ENCODE peak calls at places on chromosome 16, in ten cellular contexts. M is naive thymus-derived CD4-positive, alpha-beta T cell; R is ovary; P is small intestine; Y is ascending aorta; C is A549; Z is sigmoid colon; H is keratinocyte; X is brain microvascular endothelial cell; I is prostate gland. S is an unnamed sample.

GRCh38 chr16:31713071-31713944 is 160.3 kb upstream of the ZNF267 start:
- DNase-seq in M (peak), R (peak), P (peak), Y (peak), C (peak), Z (peak), H (peak), X (peak), I (peak), S (peak)

GRCh38 chr16:11742041-11742535 is 569 bp downstream of the TXNDC11 start:
- DNase-seq in M (peak), R (peak), P (peak), Y (no peak), C (peak), Z (peak), H (no peak), X (no peak), I (no peak), S (peak)

GRCh38 chr16:57577691-57578224 is 35.3 kb downstream of the ADGRG5 start:
- DNase-seq in M (no peak), R (no peak), P (peak), Y (no peak), C (no peak), Z (no peak), H (no peak), X (no peak), I (no peak), S (peak)

GRCh38 chr16:87186440-87186839 is 130.8 kb downstream of the C16orf95 start:
- DNase-seq in M (no peak), R (no peak), P (no peak), Y (no peak), C (no peak), Z (no peak), H (no peak), X (peak), I (no peak), S (no peak)

GRCh38 chr16:57314161-57314785 is 29.8 kb upstream of the PLLP start:
- DNase-seq in M (no peak), R (no peak), P (peak), Y (no peak), C (no peak), Z (peak), H (no peak), X (no peak), I (no peak), S (no peak)

GRCh38 chr16:13453938-13454553 is 465.9 kb upstream of the ERCC4 start:
- DNase-seq in M (no peak), R (no peak), P (peak), Y (no peak), C (peak), Z (no peak), H (peak), X (no peak), I (peak), S (peak)

GRCh38 chr16:69417537-69418199 is 6.8 kb upstream of the CYB5B start:
- DNase-seq in M (no peak), R (no peak), P (no peak), Y (no peak), C (peak), Z (no peak), H (no peak), X (no peak), I (peak), S (no peak)

GRCh38 chr16:86880316-86881117 is 302.2 kb downstream of the FOXL1 start:
- DNase-seq in M (no peak), R (no peak), P (no peak), Y (no peak), C (no peak), Z (no peak), H (no peak), X (no peak), I (no peak), S (no peak)

GRCh38 chr16:20001856-20002707 is 71.6 kb downstream of the GPR139 start:
- DNase-seq in M (no peak), R (no peak), P (peak), Y (no peak), C (no peak), Z (no peak), H (no peak), X (no peak), I (no peak), S (no peak)

GRCh38 chr16:69711115-69711740 is 15.1 kb downstream of the NQO1 start:
- DNase-seq in M (no peak), R (peak), P (peak), Y (no peak), C (no peak), Z (no peak), H (peak), X (peak), I (peak), S (no peak)

GRCh38 chr16:22007509-22008214 is at the start of gene MOSMO:
- DNase-seq in M (peak), R (peak), P (peak), Y (no peak), C (peak), Z (peak), H (no peak), X (peak), I (peak), S (peak)

GRCh38 chr16:52680993-52681392 is 134.1 kb upstream of the TOX3 start:
- DNase-seq in M (no peak), R (no peak), P (no peak), Y (no peak), C (no peak), Z (no peak), H (no peak), X (no peak), I (no peak), S (no peak)

GRCh38 chr16:85928411-85928820 is 29.5 kb downstream of the IRF8 start:
- DNase-seq in M (no peak), R (peak), P (no peak), Y (peak), C (no peak), Z (peak), H (no peak), X (no peak), I (no peak), S (no peak)

GRCh38 chr16:85752511-85753420 is 1.9 kb upstream of the C16orf74 start:
- DNase-seq in M (no peak), R (peak), P (peak), Y (no peak), C (no peak), Z (peak), H (no peak), X (peak), I (peak), S (no peak)

GRCh38 chr16:58499092-58499511 is 841 bp upstream of the NDRG4 start:
- DNase-seq in M (no peak), R (no peak), P (no peak), Y (no peak), C (no peak), Z (peak), H (no peak), X (no peak), I (no peak), S (no peak)

GRCh38 chr16:23597003-23597756 is 1.1 kb upstream of the NDUFAB1 start:
- DNase-seq in M (no peak), R (peak), P (no peak), Y (no peak), C (peak), Z (peak), H (no peak), X (no peak), I (no peak), S (peak)

GRCh38 chr16:84739349-84740124 is 39.7 kb downstream of the USP10 start:
- DNase-seq in M (no peak), R (no peak), P (no peak), Y (no peak), C (no peak), Z (peak), H (no peak), X (peak), I (no peak), S (no peak)

GRCh38 chr16:89335803-89336485 is 118.4 kb downstream of the ZNF778 start:
- DNase-seq in M (no peak), R (no peak), P (no peak), Y (no peak), C (no peak), Z (no peak), H (no peak), X (no peak), I (no peak), S (no peak)

GRCh38 chr16:89332248-89333245 is 115.0 kb downstream of the ZNF778 start:
- DNase-seq in M (no peak), R (no peak), P (no peak), Y (no peak), C (no peak), Z (peak), H (no peak), X (no peak), I (no peak), S (no peak)

GRCh38 chr16:89334988-89335802 is 117.7 kb downstream of the ZNF778 start:
- DNase-seq in M (no peak), R (no peak), P (no peak), Y (no peak), C (no peak), Z (no peak), H (no peak), X (no peak), I (no peak), S (no peak)

GRCh38 chr16:89334461-89334860 is 117.0 kb downstream of the ZNF778 start:
- DNase-seq in M (no peak), R (no peak), P (no peak), Y (no peak), C (no peak), Z (no peak), H (no peak), X (no peak), I (no peak), S (no peak)

DNA sequence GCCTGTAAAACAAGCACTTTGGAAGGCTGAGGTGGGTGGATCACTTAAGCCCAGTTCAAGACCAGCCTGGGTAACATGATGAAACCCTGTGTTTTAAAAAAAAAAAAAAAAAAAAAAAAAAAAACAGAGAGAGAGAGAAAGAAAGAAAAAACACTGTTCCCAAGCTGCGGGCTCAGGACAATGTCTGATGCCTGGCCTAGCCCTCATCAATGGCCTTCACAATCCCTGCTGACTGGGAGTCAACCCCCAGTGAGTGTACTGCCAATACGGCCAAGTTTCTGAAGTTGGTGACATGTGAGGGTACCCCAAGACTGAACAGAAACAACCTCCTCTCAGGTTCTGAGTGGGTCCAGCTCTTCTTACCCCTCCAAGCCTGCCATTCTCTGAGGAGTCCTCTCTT is 116.5 kb downstream of the ZNF778 start:
- DNase-seq in M (no peak), R (no peak), P (no peak), Y (no peak), C (no peak), Z (no peak), H (no peak), X (no peak), I (no peak), S (no peak)
- H3K4me3 ChIP-seq in M (no peak), R (no peak), P (no peak), Y (no peak), C (no peak), Z (no peak), H (no peak), X (no peak), I (no peak), S (no peak)

DNA sequence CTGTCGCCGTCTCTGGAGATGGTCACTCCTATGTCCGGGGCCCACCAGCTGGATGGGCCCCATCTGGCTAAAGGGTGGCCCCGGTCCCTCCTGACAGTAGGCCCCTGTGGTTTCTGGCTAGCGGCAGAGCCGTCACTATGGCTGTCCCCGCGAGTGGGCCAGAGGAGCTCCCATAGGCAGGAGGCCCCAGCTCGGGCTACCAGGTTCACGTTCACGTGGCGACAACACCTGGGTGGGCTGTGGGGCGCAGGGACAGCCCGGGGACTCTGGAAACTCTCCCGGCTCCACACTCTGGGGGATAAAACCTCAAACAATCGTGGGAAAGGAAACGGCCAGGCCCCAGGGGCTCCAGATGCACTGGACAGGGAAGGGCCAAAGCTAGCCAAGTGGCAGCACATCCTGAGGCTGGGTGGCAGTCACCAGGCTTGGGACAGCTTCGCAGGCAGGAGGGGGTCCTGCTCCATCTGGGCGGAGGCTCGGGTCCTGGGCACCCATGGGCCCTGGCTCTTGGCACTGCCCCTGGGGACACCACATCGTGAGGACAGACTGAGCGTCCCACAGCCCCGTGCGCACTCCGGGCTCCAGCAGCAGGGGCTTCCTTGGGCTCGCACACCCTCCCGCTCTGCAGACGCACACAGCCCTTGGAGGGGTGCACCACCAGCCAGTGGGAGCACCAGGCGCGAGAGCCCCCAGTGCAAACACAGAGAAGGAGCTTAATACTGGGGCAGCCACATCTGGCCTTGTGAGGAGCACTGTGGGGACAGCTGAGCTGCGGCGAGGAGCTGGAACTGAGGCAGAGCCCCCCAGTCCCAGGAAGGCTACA is 4.5 kb downstream of the RNF166 start:
- DNase-seq in M (no peak), R (no peak), P (no peak), Y (no peak), C (no peak), Z (no peak), H (no peak), X (no peak), I (no peak), S (no peak)
- H3K4me3 ChIP-seq in M (peak), R (no peak), P (peak), Y (peak), C (no peak), Z (no peak), H (no peak), X (no peak), I (no peak), S (no peak)

GRCh38 chr16:47524007-47524405 is 62.9 kb downstream of the PHKB start:
- DNase-seq in M (no peak), R (no peak), P (no peak), Y (no peak), C (no peak), Z (no peak), H (no peak), X (no peak), I (no peak), S (no peak)
- H3K4me3 ChIP-seq in M (no peak), R (no peak), P (no peak), Y (no peak), C (no peak), Z (no peak), H (no peak), X (no peak), I (no peak), S (no peak)

GRCh38 chr16:1770328-1771071 is 843 bp downstream of the NME3 start:
- DNase-seq in M (peak), R (peak), P (peak), Y (no peak), C (peak), Z (peak), H (no peak), X (peak), I (peak), S (no peak)

GRCh38 chr16:1771072-1771863 is at the start of gene NME3:
- DNase-seq in M (peak), R (peak), P (peak), Y (no peak), C (peak), Z (peak), H (no peak), X (peak), I (peak), S (no peak)

GRCh38 chr16:1768767-1769401 is 2.5 kb downstream of the NME3 start:
- DNase-seq in M (no peak), R (no peak), P (no peak), Y (no peak), C (no peak), Z (no peak), H (no peak), X (no peak), I (no peak), S (no peak)

GRCh38 chr16:1768061-1768766 is 3.1 kb downstream of the NME3 start:
- DNase-seq in M (peak), R (no peak), P (no peak), Y (no peak), C (no peak), Z (no peak), H (no peak), X (no peak), I (no peak), S (no peak)

DNA sequence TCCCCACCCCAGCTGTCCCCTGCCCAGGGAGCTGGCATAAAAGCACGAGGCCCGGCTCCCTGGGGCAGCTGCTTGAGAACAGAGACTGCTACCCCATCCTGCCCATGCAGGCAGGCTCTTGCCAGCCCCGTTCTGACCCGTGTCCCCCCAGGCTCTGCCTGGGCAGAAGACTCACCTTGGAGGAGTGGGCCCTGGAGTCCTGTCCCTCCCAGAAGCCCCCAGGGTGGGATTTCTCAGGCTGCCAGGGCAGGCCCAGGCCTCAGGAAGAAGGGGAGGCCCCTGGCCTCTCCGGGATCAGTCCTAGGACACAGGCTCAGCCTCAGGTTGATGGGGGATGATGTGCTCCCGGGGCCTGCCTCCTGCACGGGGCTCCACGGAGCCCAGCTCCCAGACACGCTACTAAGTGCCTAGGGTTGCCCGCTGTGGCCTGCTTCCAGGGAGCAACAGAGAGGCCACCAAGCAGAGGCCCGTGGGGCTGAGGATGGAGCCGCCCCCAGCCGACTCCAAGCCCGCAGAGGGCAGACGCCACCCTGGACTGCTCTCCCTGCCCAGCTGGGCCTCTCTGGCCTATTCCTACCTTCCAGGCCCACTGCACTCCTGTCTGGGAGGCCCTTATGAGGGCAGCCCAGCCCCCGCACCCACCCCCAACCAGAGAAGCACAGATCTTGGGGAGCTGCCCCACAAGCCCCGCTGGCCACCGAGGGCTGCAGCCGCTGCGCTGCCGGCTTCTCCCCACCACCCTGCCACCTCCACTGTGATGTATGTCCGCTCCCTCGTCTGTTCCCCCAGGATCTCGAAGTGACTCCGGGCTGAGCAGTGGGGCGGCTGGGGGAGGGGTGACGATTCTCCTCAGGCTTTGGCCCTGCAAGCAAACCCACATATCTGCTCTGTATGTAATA is 1.7 kb downstream of the NME3 start:
- DNase-seq in M (no peak), R (no peak), P (no peak), Y (no peak), C (no peak), Z (no peak), H (no peak), X (no peak), I (no peak), S (no peak)
- H3K4me3 ChIP-seq in M (no peak), R (peak), P (peak), Y (peak), C (peak), Z (peak), H (no peak), X (no peak), I (no peak), S (no peak)

GRCh38 chr16:50692999-50693781 is at the start of gene NOD2:
- DNase-seq in M (no peak), R (peak), P (no peak), Y (no peak), C (peak), Z (no peak), H (no peak), X (no peak), I (no peak), S (no peak)
- H3K4me3 ChIP-seq in M (peak), R (peak), P (peak), Y (peak), C (peak), Z (peak), H (peak), X (peak), I (peak), S (no peak)

DNA sequence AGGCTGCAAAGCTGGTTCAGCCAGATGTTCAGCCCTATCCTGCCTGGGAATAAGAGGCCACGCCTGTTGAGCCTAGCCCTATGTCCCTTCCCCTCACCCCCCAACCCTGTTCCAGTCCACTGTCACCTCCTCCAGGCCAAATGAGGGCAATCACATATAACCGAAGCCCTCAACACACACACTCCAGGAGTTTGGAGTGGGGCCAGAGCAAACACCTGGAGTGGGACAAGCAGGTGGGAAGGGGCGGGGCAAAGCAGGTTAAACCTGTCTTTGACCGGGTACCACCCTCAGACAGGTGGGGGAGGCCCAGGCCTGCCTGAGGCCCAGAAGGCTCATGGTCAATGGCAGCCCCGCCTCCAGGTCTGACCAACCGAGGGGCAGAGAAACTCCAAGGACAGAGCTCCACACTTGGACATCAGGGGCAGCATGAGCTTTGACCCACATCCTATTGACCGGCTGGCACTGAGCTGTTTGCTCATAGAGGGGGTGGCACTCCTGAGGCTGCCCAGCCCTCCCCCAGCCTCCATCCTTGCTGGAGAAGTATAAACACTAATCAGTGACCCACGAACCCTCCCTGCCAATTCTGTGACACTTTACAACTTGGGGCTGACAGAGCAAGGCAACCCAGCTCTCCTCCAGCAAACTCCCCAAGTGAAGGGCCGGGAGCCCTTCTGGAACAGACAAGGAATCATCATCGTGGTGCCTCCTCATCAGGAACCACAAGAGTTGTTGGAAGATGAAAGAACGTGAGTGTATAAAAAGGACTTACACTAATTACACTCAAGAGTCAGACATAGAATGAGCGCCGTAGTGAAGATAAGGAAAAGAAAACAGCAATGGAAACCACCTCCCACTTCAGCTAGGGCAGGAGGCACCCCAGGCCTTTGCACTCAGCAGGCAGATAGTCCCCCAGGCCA is 1.5 kb downstream of the ESRP2 start:
- DNase-seq in M (no peak), R (peak), P (peak), Y (no peak), C (no peak), Z (peak), H (peak), X (no peak), I (peak), S (no peak)
- H3K4me3 ChIP-seq in M (no peak), R (no peak), P (peak), Y (no peak), C (no peak), Z (no peak), H (peak), X (no peak), I (peak), S (no peak)

GRCh38 chr16:66521951-66522771 is 27.8 kb downstream of the TK2 start:
- DNase-seq in M (peak), R (no peak), P (peak), Y (no peak), C (no peak), Z (no peak), H (peak), X (peak), I (no peak), S (peak)
- H3K4me3 ChIP-seq in M (peak), R (no peak), P (no peak), Y (no peak), C (no peak), Z (no peak), H (peak), X (no peak), I (no peak), S (no peak)

GRCh38 chr16:76565542-76565941 is 288.3 kb downstream of the CNTNAP4 start:
- DNase-seq in M (no peak), R (no peak), P (no peak), Y (no peak), C (no peak), Z (no peak), H (no peak), X (no peak), I (no peak), S (no peak)
- H3K4me3 ChIP-seq in M (no peak), R (no peak), P (no peak), Y (no peak), C (no peak), Z (no peak), H (no peak), X (no peak), I (no peak), S (no peak)

S was measured in DND-41.